ENCODE peak calls at places on chromosome 2, in eight cellular contexts. G is stimulated activated CD4-positive, alpha-beta T cell treated with anti-CD3 and anti-CD28 coated beads, TNF-alpha, amount 100 ng/mL, for 48 hours; S is GF-D8; I is NCI-H1436; P is LoVo; K is ACHN; M is mesothelial cell of epicardium; E is T-helper 1 cell. L is an unnamed sample.

GRCh38 chr2:133768261-133769021 is 200.2 kb upstream of the NCKAP5 start:
- DNase-seq in M (no peak), K (no peak), G (no peak), P (no peak), E (no peak), I (no peak), S (no peak), L (no peak)

GRCh38 chr2:79982445-79982844 is 322.1 kb downstream of the LRRTM1 start:
- DNase-seq in M (no peak), E (no peak), K (peak), I (no peak), S (no peak), G (no peak), P (no peak), L (no peak)

GRCh38 chr2:138823651-138824050 is 43.5 kb upstream of the NXPH2 start:
- DNase-seq in K (no peak), M (no peak), S (no peak), P (no peak), I (no peak), G (no peak), E (no peak), L (no peak)

GRCh38 chr2:68839260-68839833 is 31.9 kb downstream of the BMP10 start:
- DNase-seq in E (no peak), P (peak), I (no peak), S (no peak), G (peak), M (no peak), K (peak), L (peak)

GRCh38 chr2:237571551-237571950 is 5.2 kb downstream of the PRLH start:
- DNase-seq in G (no peak), K (no peak), P (no peak), S (no peak), E (no peak), M (no peak), I (no peak), L (no peak)

GRCh38 chr2:38690499-38691420 is 24.8 kb downstream of the GALM start:
- DNase-seq in M (no peak), G (no peak), K (peak), P (peak), E (no peak), I (no peak), S (no peak), L (peak)

GRCh38 chr2:229340086-229340760 is 69.1 kb upstream of the PID1 start:
- DNase-seq in M (no peak), E (no peak), S (no peak), K (no peak), G (no peak), I (no peak), P (no peak), L (no peak)

GRCh38 chr2:86368181-86368824 is 30.9 kb upstream of the REEP1 start:
- DNase-seq in E (no peak), I (peak), G (peak), M (peak), P (peak), K (peak), S (no peak), L (peak)

GRCh38 chr2:100202567-100202966 is 60.2 kb upstream of the AFF3 start:
- DNase-seq in S (no peak), I (no peak), G (no peak), M (no peak), K (no peak), E (no peak), P (no peak), L (no peak)

GRCh38 chr2:174603280-174603679 is 5.7 kb upstream of the WIPF1 start:
- DNase-seq in E (peak), G (no peak), M (no peak), P (no peak), S (peak), I (peak), K (peak), L (peak)

GRCh38 chr2:172380436-172381274 is 46.7 kb upstream of the ITGA6 start:
- DNase-seq in E (no peak), I (no peak), S (peak), K (no peak), P (no peak), G (no peak), M (no peak), L (no peak)

GRCh38 chr2:207711750-207712487 is 479 bp downstream of the CCNYL1 start:
- DNase-seq in E (peak), I (peak), P (no peak), K (peak), M (no peak), G (peak), S (no peak), L (no peak)

GRCh38 chr2:120910069-120910468 is 174.4 kb downstream of the GLI2 start:
- DNase-seq in S (no peak), I (no peak), K (no peak), M (no peak), P (no peak), E (no peak), G (no peak), L (no peak)

GRCh38 chr2:207408086-207408794 is 121.5 kb upstream of the CREB1 start:
- DNase-seq in K (no peak), S (no peak), E (no peak), G (no peak), I (peak), M (no peak), P (no peak), L (peak)

GRCh38 chr2:230825354-230825753 is 39.4 kb upstream of the ITM2C start:
- DNase-seq in S (no peak), I (no peak), K (no peak), E (no peak), P (no peak), M (no peak), G (no peak), L (no peak)

GRCh38 chr2:13682878-13683277 is 949.6 kb upstream of the LRATD1 start:
- DNase-seq in P (peak), I (no peak), E (no peak), G (no peak), K (no peak), M (no peak), S (no peak), L (no peak)

GRCh38 chr2:104965900-104966299 is 72.0 kb upstream of the MRPS9 start:
- DNase-seq in I (no peak), K (no peak), P (no peak), G (no peak), S (no peak), E (no peak), M (no peak), L (no peak)

GRCh38 chr2:118120001-118120400 is 31.7 kb downstream of the INSIG2 start:
- DNase-seq in G (no peak), E (no peak), M (no peak), K (no peak), I (no peak), P (no peak), S (no peak), L (no peak)

GRCh38 chr2:191432121-191432520 is 186.9 kb downstream of the MYO1B start:
- DNase-seq in K (no peak), G (no peak), S (no peak), I (no peak), P (no peak), M (no peak), E (no peak), L (no peak)

GRCh38 chr2:105801961-105802360 is 57.2 kb downstream of the NCK2 start:
- DNase-seq in P (no peak), G (no peak), K (no peak), S (no peak), M (no peak), I (no peak), E (no peak), L (no peak)

GRCh38 chr2:241773511-241774418 is 2.9 kb upstream of the GAL3ST2 start:
- DNase-seq in K (no peak), P (no peak), M (no peak), I (peak), S (no peak), E (no peak), G (no peak), L (no peak)

L was measured in A549.